ENCODE peak calls at places on chromosomes 11 and 22, in five cellular contexts. One of them, this sample, is unnamed.

GRCh38 chr11:120574881-120575280 is 63.3 kb downstream of the GRIK4 start:
- DNase-seq in head of caudate nucleus: no peak
- DNase-seq in effector memory CD8-positive, alpha-beta T cell: no peak
- DNase-seq in MM.1S: no peak
- DNase-seq in ACHN: no peak
- DNase-seq in this sample: no peak

GRCh38 chr11:269146-269890 is 8.9 kb upstream of the NLRP6 start:
- DNase-seq in effector memory CD8-positive, alpha-beta T cell: peak
- DNase-seq in ACHN: no peak
- DNase-seq in MM.1S: peak
- DNase-seq in head of caudate nucleus: no peak
- DNase-seq in this sample: no peak

GRCh38 chr11:133708547-133709051 is 136.7 kb downstream of the SPATA19 start:
- DNase-seq in head of caudate nucleus: no peak
- DNase-seq in MM.1S: no peak
- DNase-seq in ACHN: no peak
- DNase-seq in effector memory CD8-positive, alpha-beta T cell: no peak
- DNase-seq in this sample: no peak

GRCh38 chr22:33923660-33924246 is 3.5 kb upstream of the LARGE1 start:
- DNase-seq in MM.1S: peak
- DNase-seq in ACHN: peak
- DNase-seq in effector memory CD8-positive, alpha-beta T cell: no peak
- DNase-seq in head of caudate nucleus: peak
- DNase-seq in this sample: peak

GRCh38 chr11:33893711-33894401 is 2.0 kb upstream of the LMO2 start:
- DNase-seq in MM.1S: peak
- DNase-seq in effector memory CD8-positive, alpha-beta T cell: peak
- DNase-seq in ACHN: no peak
- DNase-seq in head of caudate nucleus: no peak
- DNase-seq in this sample: no peak

GRCh38 chr11:45501980-45502545 is 163.4 kb downstream of the CHST1 start:
- DNase-seq in effector memory CD8-positive, alpha-beta T cell: no peak
- DNase-seq in ACHN: no peak
- DNase-seq in MM.1S: no peak
- DNase-seq in head of caudate nucleus: no peak
- DNase-seq in this sample: peak

GRCh38 chr11:64372802-64373597 is 14.0 kb downstream of the RPS6KA4 start:
- DNase-seq in effector memory CD8-positive, alpha-beta T cell: no peak
- DNase-seq in head of caudate nucleus: peak
- DNase-seq in ACHN: no peak
- DNase-seq in MM.1S: no peak
- DNase-seq in this sample: no peak

GRCh38 chr11:702731-703461 is 3.1 kb upstream of the EPS8L2 start:
- DNase-seq in effector memory CD8-positive, alpha-beta T cell: no peak
- DNase-seq in ACHN: peak
- DNase-seq in head of caudate nucleus: no peak
- DNase-seq in MM.1S: no peak
- DNase-seq in this sample: no peak

GRCh38 chr11:22733849-22734248 is 67.4 kb downstream of the GAS2 start:
- DNase-seq in ACHN: no peak
- DNase-seq in effector memory CD8-positive, alpha-beta T cell: no peak
- DNase-seq in MM.1S: no peak
- DNase-seq in head of caudate nucleus: no peak
- DNase-seq in this sample: no peak

GRCh38 chr11:128327274-128327673 is 260.1 kb downstream of the ETS1 start:
- DNase-seq in MM.1S: no peak
- DNase-seq in effector memory CD8-positive, alpha-beta T cell: no peak
- DNase-seq in ACHN: no peak
- DNase-seq in head of caudate nucleus: no peak
- DNase-seq in this sample: no peak

GRCh38 chr22:29314537-29315285 is 786 bp downstream of the RASL10A start:
- DNase-seq in MM.1S: no peak
- DNase-seq in head of caudate nucleus: no peak
- DNase-seq in ACHN: no peak
- DNase-seq in effector memory CD8-positive, alpha-beta T cell: no peak
- DNase-seq in this sample: no peak

GRCh38 chr22:49666146-49666809 is 161.4 kb downstream of the BRD1 start:
- DNase-seq in ACHN: no peak
- DNase-seq in head of caudate nucleus: no peak
- DNase-seq in effector memory CD8-positive, alpha-beta T cell: no peak
- DNase-seq in MM.1S: no peak
- DNase-seq in this sample: no peak

GRCh38 chr22:19122752-19123492 is 710 bp upstream of the DGCR2 start:
- DNase-seq in effector memory CD8-positive, alpha-beta T cell: no peak
- DNase-seq in MM.1S: no peak
- DNase-seq in head of caudate nucleus: no peak
- DNase-seq in ACHN: no peak
- DNase-seq in this sample: peak

GRCh38 chr11:44529895-44530412 is 35.5 kb upstream of the CD82 start:
- DNase-seq in ACHN: no peak
- DNase-seq in head of caudate nucleus: no peak
- DNase-seq in MM.1S: no peak
- DNase-seq in effector memory CD8-positive, alpha-beta T cell: no peak
- DNase-seq in this sample: peak

This sample was measured in cardiac muscle cell.